ENCODE peak calls at places on chromosomes 13 and 19, in eight cellular contexts. O, H, J, Z, A, X, F and G are unnamed samples. For H3K4me1, the result is how much of the 10 kb centered on the place peaks cover.

GRCh38 chr19:4922530-4923378 is 13.5 kb downstream of the UHRF1 start:
- DNase-seq in X (peak), H (no peak), A (no peak), O (no peak), J (no peak), Z (no peak), F (no peak), G (no peak)

GRCh38 chr19:46786236-46787039 is 2.0 kb downstream of the SLC1A5 start:
- DNase-seq in Z (no peak), J (peak), F (peak), X (peak), O (peak), H (peak), A (no peak), G (peak)

GRCh38 chr13:76516013-76516412 is 370.2 kb downstream of the KCTD12 start:
- DNase-seq in A (no peak), Z (no peak), H (no peak), X (no peak), O (no peak), F (no peak), J (peak), G (no peak)

GRCh38 chr19:34499155-34499834 is 17.7 kb downstream of the WTIP start:
- DNase-seq in Z (no peak), A (no peak), O (no peak), F (no peak), H (no peak), X (no peak), J (no peak), G (no peak)

GRCh38 chr19:33394006-33394722 is 20.7 kb downstream of the CEBPG start:
- DNase-seq in J (peak), O (no peak), F (peak), A (no peak), H (no peak), X (peak), Z (no peak), G (peak)

GRCh38 chr13:45989607-45990006 is 62.9 kb downstream of the ZC3H13 start:
- DNase-seq in Z (no peak), X (no peak), F (no peak), H (no peak), A (no peak), O (no peak), J (peak), G (no peak)

GRCh38 chr13:98386632-98387031 is 190.3 kb downstream of the STK24 start:
- DNase-seq in Z (no peak), O (no peak), F (no peak), A (no peak), H (no peak), X (no peak), J (no peak), G (no peak)

GRCh38 chr19:51546650-51547396 is 15.4 kb upstream of the SIGLEC6 start:
- DNase-seq in H (no peak), Z (no peak), J (peak), X (no peak), F (no peak), A (no peak), O (no peak), G (no peak)

GRCh38 chr13:39765801-39766463 is 110.5 kb downstream of the COG6 start:
- DNase-seq in J (peak), F (peak), A (no peak), Z (no peak), X (peak), O (peak), H (no peak), G (peak)

GRCh38 chr13:113118328-113119021 is 4.1 kb upstream of the F10 start:
- DNase-seq in J (no peak), H (no peak), O (peak), X (peak), A (no peak), F (no peak), Z (no peak), G (no peak)

GRCh38 chr19:7597689-7598088 is 2.0 kb downstream of the CAMSAP3 start:
- DNase-seq in A (no peak), Z (no peak), O (no peak), J (no peak), X (no peak), F (no peak), H (no peak), G (no peak)

GRCh38 chr19:5115771-5116202 is 146.9 kb downstream of the KDM4B start:
- DNase-seq in J (peak), O (no peak), F (no peak), A (no peak), H (no peak), X (no peak), Z (no peak), G (no peak)

GRCh38 chr13:99314640-99315176 is 7.5 kb upstream of the GPR183 start:
- DNase-seq in J (peak), O (no peak), Z (peak), H (peak), X (no peak), F (no peak), A (no peak), G (no peak)

GRCh38 chr19:32438751-32439150 is 33.2 kb downstream of the DPY19L3 start:
- DNase-seq in F (no peak), H (no peak), J (no peak), A (no peak), Z (no peak), O (no peak), X (no peak), G (no peak)

GRCh38 chr13:24271611-24272451 is 37.5 kb upstream of the C1QTNF9 start:
- DNase-seq in A (no peak), X (peak), O (peak), Z (no peak), F (peak), H (peak), J (peak), G (peak)

GRCh38 chr19:18172331-18173053 is 1.1 kb upstream of the IFI30 start:
- DNase-seq in F (no peak), J (no peak), Z (no peak), X (no peak), A (no peak), H (no peak), O (peak), G (no peak)

GRCh38 chr19:41479757-41480191 is 36.8 kb downstream of the ERICH4 start:
- DNase-seq in Z (no peak), J (peak), A (no peak), O (peak), F (peak), H (no peak), X (peak), G (peak)

GRCh38 chr19:5621311-5621944 is 1.1 kb downstream of the SAFB2 start:
- DNase-seq in Z (no peak), F (no peak), O (no peak), X (no peak), J (peak), A (no peak), H (no peak), G (no peak)

GRCh38 chr19:45863840-45864628 is at the start of gene FOXA3:
- DNase-seq in O (peak), J (peak), A (no peak), X (peak), H (peak), Z (no peak), F (peak), G (no peak)

GRCh38 chr13:30615851-30616311 is 1.8 kb upstream of the USPL1 start:
- DNase-seq in O (no peak), Z (no peak), A (no peak), J (peak), H (peak), X (no peak), F (no peak), G (no peak)

GRCh38 chr13:19634129-19634740 is 776 bp downstream of the MPHOSPH8 start:
- DNase-seq in H (no peak), A (no peak), O (peak), X (peak), F (no peak), J (peak), Z (no peak), G (no peak)

GRCh38 chr13:45674908-45675307 is 27.2 kb upstream of the CBY2 start:
- DNase-seq in X (no peak), J (peak), O (no peak), H (no peak), A (no peak), F (no peak), Z (no peak), G (no peak)

GRCh38 chr19:13790354-13790753 is 4.9 kb upstream of the ZSWIM4 start:
- DNase-seq in J (peak), A (no peak), Z (no peak), O (no peak), F (no peak), H (no peak), X (peak), G (no peak)

GRCh38 chr13:66312312-66313087 is 917.6 kb downstream of the PCDH9 start:
- DNase-seq in J (peak), O (no peak), A (no peak), X (no peak), H (no peak), Z (no peak), F (no peak), G (no peak)

GRCh38 chr19:48629599-48630288 is 7.4 kb downstream of the DBP start:
- DNase-seq in H (no peak), X (peak), O (peak), Z (peak), J (peak), F (peak), A (no peak), G (peak)

GRCh38 chr19:48614436-48615144 is at the start of gene FAM83E:
- DNase-seq in A (no peak), Z (no peak), F (no peak), H (no peak), X (peak), J (no peak), O (no peak), G (no peak)

GRCh38 chr13:39910041-39910440 is 254.6 kb downstream of the COG6 start:
- DNase-seq in Z (no peak), J (no peak), H (no peak), X (no peak), A (no peak), F (no peak), O (no peak), G (no peak)

GRCh38 chr19:29872224-29872731 is 60.5 kb downstream of the CCNE1 start:
- DNase-seq in J (peak), A (no peak), H (no peak), F (no peak), X (no peak), O (no peak), Z (no peak), G (no peak)

GRCh38 chr13:113425931-113426590 is 27.2 kb downstream of the ADPRHL1 start:
- DNase-seq in X (no peak), J (no peak), F (no peak), O (no peak), Z (no peak), A (no peak), H (no peak), G (no peak)

GRCh38 chr13:45737571-45738002 is 35.5 kb downstream of the CBY2 start:
- DNase-seq in H (no peak), X (no peak), Z (peak), F (no peak), A (no peak), J (no peak), O (no peak), G (no peak)

GRCh38 chr13:39379667-39380655 is 223.0 kb downstream of the LHFPL6 start:
- DNase-seq in A (no peak), H (no peak), J (no peak), F (no peak), Z (no peak), O (no peak), X (no peak), G (no peak)

GRCh38 chr19:54373781-54374266 is 9.1 kb upstream of the LAIR1 start:
- DNase-seq in Z (no peak), J (no peak), H (no peak), A (no peak), X (peak), F (no peak), O (no peak), G (no peak)

GRCh38 chr19:55042688-55043087 is 4.6 kb upstream of the GP6 start:
- DNase-seq in H (no peak), O (no peak), F (no peak), A (no peak), X (no peak), J (no peak), Z (no peak), G (no peak)

GRCh38 chr13:32548837-32549236 is 10.2 kb upstream of the N4BP2L2 start:
- DNase-seq in Z (no peak), O (no peak), F (no peak), A (no peak), H (no peak), X (no peak), J (peak), G (no peak)

DNA sequence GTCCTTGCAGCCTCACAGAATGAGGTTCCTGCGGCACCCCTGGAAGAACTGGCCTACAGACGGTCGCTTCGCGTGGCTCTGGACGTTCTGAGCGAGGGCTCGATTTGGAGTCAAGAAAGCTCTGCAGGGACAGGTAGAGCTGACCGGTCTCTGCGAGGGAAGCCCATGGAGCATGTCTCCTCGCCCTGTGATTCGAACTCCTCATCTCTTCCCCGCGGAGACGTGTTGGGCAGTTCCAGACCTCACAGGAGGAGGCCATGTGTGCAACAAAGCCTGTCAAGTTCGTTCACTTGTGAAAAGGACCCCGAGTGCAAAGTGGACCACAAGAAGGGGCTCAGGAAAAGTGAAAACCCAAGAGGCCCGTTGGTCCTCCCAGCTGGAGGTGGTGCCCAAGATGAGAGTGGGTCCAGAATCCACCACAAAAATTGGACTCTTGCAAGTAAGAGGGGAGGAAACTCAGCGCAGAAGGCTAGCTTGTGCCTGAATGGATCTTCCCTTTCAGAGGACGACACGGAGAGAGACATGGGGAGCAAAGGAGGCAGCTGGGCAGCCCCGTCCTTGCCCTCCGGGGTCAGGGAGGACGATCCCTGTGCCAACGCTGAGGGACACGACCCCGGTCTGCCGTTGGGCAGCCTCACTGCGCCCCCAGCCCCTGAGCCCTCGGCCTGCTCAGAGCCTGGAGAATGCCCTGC is 23.4 kb upstream of the NDUFS7 start:
- DNase-seq in J (no peak), Z (no peak), A (no peak), X (no peak), F (no peak), H (no peak), O (no peak), G (no peak)
- H3K4me1 ChIP-seq in J (under half), Z (under half), A (half or more), X (under half), F (under half), H (under half), O (half or more), G (half or more)

DNA sequence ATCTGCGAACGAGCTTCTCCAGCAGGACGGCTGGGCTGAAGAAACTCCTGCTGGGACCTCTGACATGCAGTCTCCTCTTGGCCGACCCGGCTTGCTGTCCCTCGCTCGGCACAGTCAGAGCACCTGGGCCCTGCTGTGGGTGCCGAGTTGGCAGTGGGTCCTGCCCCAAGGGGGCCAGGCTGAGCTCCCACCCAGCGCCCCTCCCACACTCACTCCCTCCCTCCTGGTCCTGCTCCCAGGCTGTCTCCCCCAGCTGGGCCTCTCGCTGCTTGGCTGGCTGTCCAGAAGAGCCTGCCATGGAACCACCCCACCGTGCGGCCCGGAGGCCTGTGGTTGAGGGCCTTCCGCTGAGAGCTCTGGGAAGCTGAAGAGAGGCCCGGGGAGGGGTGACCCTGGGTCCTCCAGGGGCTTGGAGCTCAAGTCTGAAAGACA is 6.0 kb downstream of the AKT2 start:
- DNase-seq in O (peak), J (peak), A (no peak), Z (no peak), H (no peak), F (peak), X (no peak), G (peak)
- H3K4me1 ChIP-seq in O (half or more), J (under half), A (half or more), Z (under half), H (half or more), F (half or more), X (half or more), G (half or more)

DNA sequence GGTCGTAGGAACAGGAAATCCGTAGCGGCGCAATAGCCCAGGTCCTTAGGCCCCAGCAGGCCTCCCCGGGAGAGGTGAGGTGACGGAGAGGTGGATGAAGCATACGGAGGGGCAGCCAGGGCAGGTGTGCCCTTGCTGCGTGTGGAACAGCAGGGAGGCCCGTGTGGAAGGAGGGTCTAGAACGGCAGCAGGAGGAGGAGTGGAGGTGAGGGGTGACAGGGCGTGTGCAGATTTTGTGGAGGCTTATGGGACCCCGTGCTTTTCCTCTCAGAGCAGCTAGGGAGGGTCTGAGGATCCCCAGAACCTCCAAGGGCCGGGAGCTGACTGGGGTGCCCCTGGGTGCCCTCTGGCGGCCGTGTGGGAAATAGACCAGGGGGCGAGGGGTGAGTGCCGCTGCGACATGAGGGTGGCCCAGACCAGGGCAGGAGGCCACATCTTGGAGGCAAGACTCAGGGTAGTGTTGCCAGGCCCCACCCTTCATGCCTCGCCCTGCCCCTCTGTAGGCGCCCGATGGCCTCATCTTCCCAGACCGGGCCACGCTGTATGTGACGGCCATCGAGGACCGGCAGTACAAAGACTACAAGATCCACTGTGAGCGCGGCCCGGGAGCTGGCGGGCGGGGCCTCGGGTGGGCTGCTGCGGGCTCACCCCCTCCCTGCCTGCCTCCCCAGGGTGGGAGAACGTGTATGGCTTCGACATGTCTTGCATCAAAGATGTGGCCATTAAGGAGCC is 5.0 kb upstream of the ADM5 start:
- DNase-seq in O (no peak), H (no peak), Z (no peak), X (no peak), J (no peak), F (no peak), A (no peak), G (no peak)
- H3K4me1 ChIP-seq in O (under half), H (under half), Z (under half), X (under half), J (under half), F (under half), A (under half), G (half or more)

GRCh38 chr13:111176421-111176820 is 61.3 kb downstream of the ARHGEF7 start:
- DNase-seq in X (no peak), J (no peak), Z (no peak), F (no peak), A (no peak), H (no peak), O (no peak), G (no peak)

GRCh38 chr13:111177081-111177711 is 62.1 kb downstream of the ARHGEF7 start:
- DNase-seq in F (peak), A (no peak), O (peak), Z (no peak), J (peak), H (peak), X (peak), G (peak)

GRCh38 chr13:111175372-111175771 is 60.3 kb downstream of the ARHGEF7 start:
- DNase-seq in Z (no peak), O (no peak), X (no peak), J (no peak), H (no peak), F (no peak), A (no peak), G (no peak)

GRCh38 chr13:111174377-111174776 is 59.3 kb downstream of the ARHGEF7 start:
- DNase-seq in H (no peak), Z (no peak), A (no peak), X (no peak), J (no peak), F (no peak), O (no peak), G (no peak)

DNA sequence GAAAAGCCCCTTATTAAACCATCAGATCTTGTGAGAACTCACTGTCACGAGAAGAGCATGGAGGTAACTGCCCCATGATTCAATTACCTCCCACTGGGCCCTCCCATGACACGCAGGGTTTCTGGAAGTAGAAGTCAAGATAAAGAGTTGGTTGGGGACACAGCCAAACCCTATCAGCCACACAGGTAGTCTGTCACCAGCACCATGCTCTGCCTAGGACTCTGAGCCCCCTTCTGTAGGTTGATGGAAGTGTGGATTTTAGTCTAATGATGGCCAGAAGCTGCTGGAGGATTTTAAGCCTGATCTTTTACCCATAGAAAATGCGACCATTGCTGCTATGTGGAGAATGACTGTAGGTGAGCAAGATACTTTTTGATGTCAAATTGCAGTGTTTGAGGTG is 60.8 kb downstream of the ARHGEF7 start:
- DNase-seq in X (no peak), A (no peak), H (no peak), F (no peak), J (no peak), O (no peak), Z (no peak), G (no peak)
- H3K4me1 ChIP-seq in X (under half), A (half or more), H (half or more), F (under half), J (under half), O (half or more), Z (under half), G (half or more)

GRCh38 chr13:94992277-94992989 is 280.1 kb upstream of the SOX21 start:
- DNase-seq in F (no peak), J (peak), Z (no peak), X (no peak), A (no peak), H (no peak), O (no peak), G (no peak)
- H3K4me1 ChIP-seq in F (under half), J (under half), Z (under half), X (under half), A (under half), H (under half), O (under half), G (under half)